ENCODE peak calls at places on chromosomes 12 and 14, in nine cellular contexts. H is NAMALWA, A is SK-N-DZ, M is T follicular helper cell, O is ovary, I is EL, R is HT-29, W is iris pigment epithelial cell, E is HuH-7. K is an unnamed sample.

GRCh38 chr14:77276959-77277358 is 6.0 kb upstream of the NGB start:
- DNase-seq in W (no peak), R (no peak), E (no peak), I (no peak), A (no peak), M (no peak), O (no peak), H (no peak), K (no peak)

GRCh38 chr14:22848391-22849164 is 12.2 kb downstream of the MMP14 start:
- DNase-seq in M (no peak), W (peak), I (peak), R (no peak), H (no peak), A (no peak), O (peak), E (no peak), K (no peak)

GRCh38 chr14:100088226-100088625 is 23.0 kb downstream of the EVL start:
- DNase-seq in E (no peak), R (no peak), I (no peak), W (no peak), O (no peak), A (no peak), M (no peak), H (no peak), K (no peak)

GRCh38 chr14:51302319-51303030 is 62.4 kb downstream of the TMX1 start:
- DNase-seq in A (no peak), R (peak), M (no peak), O (no peak), H (peak), E (no peak), W (no peak), I (peak), K (peak)

GRCh38 chr14:55412686-55413085 is 1.1 kb upstream of the ATG14 start:
- DNase-seq in E (no peak), A (no peak), R (peak), H (no peak), I (no peak), M (no peak), W (no peak), O (no peak), K (no peak)

GRCh38 chr12:24798335-24798734 is 150.6 kb downstream of the BCAT1 start:
- DNase-seq in O (no peak), R (no peak), W (no peak), H (peak), A (no peak), I (no peak), E (no peak), M (no peak), K (no peak)

GRCh38 chr12:17810399-17810798 is 279.6 kb downstream of the RERGL start:
- DNase-seq in M (no peak), E (no peak), O (no peak), A (peak), W (no peak), R (no peak), I (no peak), H (no peak), K (no peak)

GRCh38 chr14:88556581-88556980 is 1.8 kb upstream of the PTPN21 start:
- DNase-seq in I (no peak), R (no peak), W (peak), H (no peak), E (no peak), O (no peak), M (no peak), A (no peak), K (no peak)

GRCh38 chr12:49057888-49058287 is 2.7 kb downstream of the KMT2D start:
- DNase-seq in O (no peak), E (no peak), M (no peak), A (no peak), H (no peak), W (no peak), R (peak), I (peak), K (peak)

GRCh38 chr14:54625158-54625557 is 58.2 kb downstream of the SAMD4A start:
- DNase-seq in R (no peak), A (no peak), M (no peak), E (peak), W (no peak), I (peak), H (no peak), O (no peak), K (no peak)